ENCODE peak calls at places on chromosome 1, in nine cellular contexts. B, M, V, N, O, W, I, S and L are unnamed samples.

GRCh38 chr1:51877434-51878306 is 857 bp downstream of the NRDC start:
- DNase-seq in I (no peak), S (no peak), N (no peak), O (no peak), W (peak), B (peak), V (peak), M (peak), L (peak)

GRCh38 chr1:44377925-44378784 is 23.1 kb upstream of the ERI3 start:
- DNase-seq in N (peak), W (peak), B (peak), V (peak), S (peak), M (peak), O (no peak), I (peak), L (peak)

GRCh38 chr1:71269823-71270222 is 189.0 kb upstream of the ZRANB2 start:
- DNase-seq in M (no peak), V (no peak), S (no peak), I (no peak), B (no peak), N (no peak), O (no peak), W (no peak), L (no peak)

GRCh38 chr1:221991221-221991620 is 249.3 kb upstream of the DUSP10 start:
- DNase-seq in S (no peak), B (no peak), I (no peak), O (no peak), W (no peak), N (no peak), M (peak), V (no peak), L (no peak)

GRCh38 chr1:51973587-51974474 is 16.7 kb downstream of the RAB3B start:
- DNase-seq in V (no peak), B (no peak), I (peak), S (no peak), W (no peak), M (peak), O (no peak), N (no peak), L (no peak)

GRCh38 chr1:56139786-56140185 is 439.6 kb downstream of the PLPP3 start:
- DNase-seq in V (no peak), N (no peak), I (no peak), S (no peak), M (no peak), W (no peak), B (no peak), O (no peak), L (no peak)

GRCh38 chr1:23825076-23825761 is at the start of gene HMGCL:
- DNase-seq in S (peak), I (peak), W (peak), V (peak), M (peak), O (peak), N (peak), B (peak), L (peak)

GRCh38 chr1:119470958-119471357 is 36.1 kb upstream of the HSD3B1 start:
- DNase-seq in I (no peak), S (no peak), O (no peak), M (no peak), W (no peak), V (no peak), B (no peak), N (no peak), L (no peak)

GRCh38 chr1:112508242-112509004 is at the start of gene WNT2B:
- DNase-seq in W (peak), M (no peak), B (peak), I (no peak), S (no peak), O (no peak), V (peak), N (peak), L (peak)

GRCh38 chr1:94602312-94602711 is 60.8 kb upstream of the F3 start:
- DNase-seq in N (no peak), S (no peak), V (no peak), B (no peak), W (no peak), M (peak), I (no peak), O (no peak), L (peak)

GRCh38 chr1:206739411-206740076 is 31.0 kb upstream of the IL19 start:
- DNase-seq in N (no peak), M (peak), O (no peak), I (no peak), V (no peak), S (no peak), B (no peak), W (no peak), L (peak)

GRCh38 chr1:156665539-156665938 is 11.7 kb downstream of the NES start:
- DNase-seq in V (no peak), B (no peak), S (no peak), N (no peak), O (no peak), M (no peak), I (no peak), W (no peak), L (no peak)

GRCh38 chr1:44655609-44656008 is 18.7 kb downstream of the TMEM53 start:
- DNase-seq in I (no peak), V (no peak), B (peak), W (peak), M (no peak), S (no peak), O (no peak), N (no peak), L (no peak)

GRCh38 chr1:15181564-15181963 is 28.0 kb downstream of the TMEM51 start:
- DNase-seq in N (no peak), O (no peak), M (no peak), B (no peak), I (no peak), W (no peak), S (no peak), V (no peak), L (no peak)

GRCh38 chr1:205248793-205249601 is 21.3 kb downstream of the TMCC2 start:
- DNase-seq in I (no peak), N (no peak), S (peak), V (peak), B (peak), W (peak), M (peak), O (no peak), L (no peak)

GRCh38 chr1:197933016-197933415 is 15.8 kb downstream of the LHX9 start:
- DNase-seq in O (no peak), W (no peak), V (no peak), N (no peak), S (no peak), I (no peak), B (no peak), M (no peak), L (no peak)

GRCh38 chr1:233668725-233669294 is 54.9 kb downstream of the KCNK1 start:
- DNase-seq in W (peak), I (peak), M (peak), N (no peak), V (no peak), S (no peak), B (no peak), O (no peak), L (no peak)

GRCh38 chr1:226737819-226738420 is 1.2 kb downstream of the ITPKB start:
- DNase-seq in W (peak), I (no peak), V (peak), O (no peak), N (no peak), M (peak), B (peak), S (no peak), L (peak)

GRCh38 chr1:101237229-101237837 is 514 bp downstream of the S1PR1 start:
- DNase-seq in W (peak), N (no peak), S (peak), O (no peak), M (peak), I (no peak), V (no peak), B (peak), L (no peak)

GRCh38 chr1:51119331-51119730 is 17.3 kb downstream of the C1orf185 start:
- DNase-seq in O (no peak), W (no peak), N (no peak), V (no peak), S (no peak), M (no peak), B (no peak), I (no peak), L (no peak)

GRCh38 chr1:109718495-109718894 is 6.4 kb downstream of the GSTM5 start:
- DNase-seq in I (peak), S (no peak), W (peak), O (no peak), M (peak), B (no peak), N (no peak), V (no peak), L (no peak)

GRCh38 chr1:6700853-6701436 is 671 bp downstream of the DNAJC11 start:
- DNase-seq in I (no peak), O (no peak), N (no peak), V (no peak), B (peak), W (no peak), M (no peak), S (no peak), L (peak)

GRCh38 chr1:109089242-109090015 is 1.1 kb upstream of the TMEM167B start:
- DNase-seq in W (peak), S (no peak), I (peak), B (peak), V (peak), O (no peak), N (no peak), M (peak), L (peak)

GRCh38 chr1:209497729-209498128 is 85.8 kb upstream of the CAMK1G start:
- DNase-seq in M (no peak), I (no peak), V (no peak), W (no peak), S (no peak), N (no peak), B (no peak), O (no peak), L (peak)

GRCh38 chr1:25550683-25551310 is 7.4 kb downstream of the LDLRAP1 start:
- DNase-seq in V (no peak), I (no peak), M (peak), W (peak), O (no peak), B (no peak), N (no peak), S (no peak), L (no peak)

GRCh38 chr1:53804791-53805505 is 33.1 kb downstream of the NDC1 start:
- DNase-seq in I (no peak), O (no peak), M (peak), V (no peak), N (no peak), W (no peak), S (no peak), B (no peak), L (no peak)
- TF ChIP-seq CTCF in I (no peak), O (no peak), M (no peak), V (no peak), N (no peak), W (no peak), S (no peak), B (no peak), L (no peak)

GRCh38 chr1:199297901-199298300 is 659.1 kb downstream of the PTPRC start:
- DNase-seq in V (no peak), S (no peak), N (no peak), W (peak), O (no peak), M (no peak), B (no peak), I (no peak), L (no peak)
- TF ChIP-seq CTCF in V (no peak), S (no peak), N (no peak), W (no peak), O (no peak), M (no peak), B (no peak), I (no peak), L (no peak)

GRCh38 chr1:31704261-31705079 is 653 bp upstream of the COL16A1 start:
- DNase-seq in S (no peak), W (no peak), V (no peak), M (peak), N (no peak), B (no peak), O (no peak), I (no peak), L (no peak)

GRCh38 chr1:31703431-31704260 is at the start of gene COL16A1:
- DNase-seq in B (peak), V (peak), I (no peak), S (no peak), N (no peak), W (no peak), M (peak), O (peak), L (no peak)

GRCh38 chr1:31702836-31703404 is 897 bp downstream of the COL16A1 start:
- DNase-seq in N (no peak), O (no peak), B (no peak), V (no peak), W (no peak), M (peak), I (no peak), S (no peak), L (no peak)

GRCh38 chr1:31706384-31707058 is 2.7 kb upstream of the COL16A1 start:
- DNase-seq in S (no peak), V (no peak), W (no peak), I (no peak), B (no peak), M (peak), N (no peak), O (no peak), L (no peak)

DNA sequence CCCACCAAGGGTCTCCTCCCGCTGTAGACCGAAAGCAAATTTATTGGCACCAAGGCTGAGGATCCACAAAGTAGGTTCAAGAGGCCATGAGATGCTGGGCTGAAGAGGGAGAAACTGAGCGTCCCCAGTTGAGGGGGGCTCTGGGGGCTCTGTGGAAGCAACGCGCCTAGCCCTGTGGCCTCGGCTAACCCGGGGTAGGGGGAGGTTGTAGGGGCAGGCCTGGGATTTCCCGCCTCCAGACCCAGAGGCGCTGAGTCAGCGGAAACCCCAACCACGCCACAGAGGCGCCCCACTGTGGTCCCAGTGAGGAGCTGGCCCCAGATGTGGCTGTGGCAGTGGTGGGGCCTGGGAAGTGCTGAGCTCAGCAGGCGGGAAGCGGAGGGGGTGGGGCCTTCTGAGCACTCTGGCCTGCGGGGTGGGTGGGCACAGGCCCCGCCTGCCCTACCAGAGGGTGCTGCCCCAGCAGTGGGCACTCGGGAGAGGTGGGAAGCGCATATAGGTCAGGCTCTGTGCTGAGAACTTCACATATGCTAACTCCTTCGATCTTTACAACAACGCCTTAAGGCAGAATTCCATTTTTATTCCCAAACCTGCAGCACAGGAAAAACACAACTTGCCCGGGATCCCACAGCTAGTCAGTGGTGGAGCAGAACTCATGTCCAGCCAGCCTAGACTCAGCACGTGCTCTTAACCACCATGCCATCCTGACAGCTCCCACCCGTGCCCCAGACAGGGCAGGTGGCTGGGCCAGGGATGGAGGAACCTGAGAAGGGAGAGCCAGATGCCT is 1.5 kb upstream of the COL16A1 start:
- DNase-seq in V (peak), W (no peak), N (peak), I (no peak), M (peak), B (peak), S (no peak), O (peak), L (peak)
- TF ChIP-seq CTCF in V (peak), W (peak), N (no peak), I (peak), M (peak), B (peak), S (peak), O (peak), L (no peak)

DNA sequence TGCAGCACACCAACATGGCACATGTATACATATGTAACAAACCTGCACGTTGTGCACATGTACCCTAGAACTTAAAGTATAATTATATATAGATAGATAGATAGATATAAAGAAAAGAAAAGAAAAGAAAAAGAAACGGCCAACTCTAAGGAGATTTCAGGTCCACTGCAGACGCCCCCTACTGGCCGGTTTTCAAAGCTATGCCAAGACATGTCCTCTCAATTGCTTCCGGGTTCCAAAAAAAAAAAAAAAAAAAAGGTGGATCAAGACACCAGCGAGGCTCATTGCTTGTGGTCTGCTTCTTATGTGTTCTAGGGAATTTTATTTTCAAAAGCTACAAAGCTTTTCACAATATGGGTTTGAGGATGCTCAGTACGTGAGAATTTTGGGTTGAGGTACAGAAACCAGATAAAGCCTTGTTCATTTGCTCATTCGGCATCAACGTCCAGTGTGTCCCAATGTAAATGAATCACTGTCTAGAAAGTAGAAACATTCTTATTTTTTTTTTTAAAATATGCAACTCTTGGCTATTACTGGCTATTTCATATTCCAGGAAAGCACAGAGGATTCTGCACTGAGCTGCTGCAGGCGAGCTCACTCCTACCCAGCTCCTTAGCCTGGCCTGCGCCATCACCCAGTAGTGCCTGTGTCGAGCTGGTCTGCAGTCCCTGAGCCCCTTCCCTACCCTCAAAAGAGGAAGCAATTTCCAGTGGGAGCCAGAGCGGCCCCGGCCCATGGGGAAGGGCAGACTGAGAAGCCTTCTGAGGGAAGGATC is 643.0 kb downstream of the KIF26B start:
- DNase-seq in V (no peak), W (no peak), N (no peak), I (peak), S (no peak), O (peak), B (peak), M (no peak), L (no peak)
- TF ChIP-seq CTCF in V (peak), W (peak), N (no peak), I (peak), S (peak), O (peak), B (peak), M (peak), L (peak)

DNA sequence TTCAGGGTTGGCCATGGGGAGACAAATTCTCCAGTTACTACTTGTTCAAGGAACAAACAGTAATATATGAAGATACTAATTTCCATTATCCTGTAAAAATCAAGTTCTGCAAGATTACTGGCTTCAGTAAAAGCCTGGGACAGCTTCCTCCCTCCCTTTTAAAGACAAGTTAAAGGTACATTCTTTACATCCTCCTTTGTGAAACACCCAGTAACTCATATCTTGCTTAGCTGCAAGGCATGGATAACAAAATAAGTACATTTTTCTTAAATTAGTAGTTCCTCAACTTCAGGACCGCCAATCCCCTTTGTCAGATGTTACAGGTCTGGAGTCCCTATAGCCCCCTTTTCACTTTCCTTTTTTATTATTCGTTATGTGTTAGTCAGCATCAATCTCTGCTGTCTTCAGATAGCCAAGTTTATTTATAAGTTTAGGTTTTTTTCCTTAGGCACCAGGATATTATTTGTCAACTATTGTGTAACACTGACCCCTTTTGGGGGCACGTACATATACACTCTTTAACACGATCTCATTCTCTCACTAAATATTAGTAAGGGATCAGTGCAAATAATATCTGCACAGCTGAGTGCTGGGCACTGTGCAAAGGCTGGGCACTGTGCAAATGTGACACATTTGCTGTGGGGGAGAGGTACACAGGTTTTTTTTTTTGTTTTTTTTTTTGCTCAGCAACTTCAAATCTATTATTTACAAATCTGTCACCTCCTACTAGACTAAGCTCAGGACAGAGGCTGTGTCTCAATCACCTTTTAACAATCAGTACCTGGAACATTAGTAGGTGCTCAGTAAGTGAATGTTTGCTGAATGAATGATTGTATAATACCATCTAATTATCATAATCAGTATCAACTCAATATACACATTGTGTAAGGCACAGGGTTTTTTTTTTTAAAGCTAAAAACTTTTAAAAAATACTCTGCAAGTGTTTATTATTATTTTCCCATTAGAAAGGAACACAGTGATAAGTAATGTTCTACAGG is 9.6 kb downstream of the ERRFI1 start:
- DNase-seq in I (no peak), W (no peak), V (no peak), M (no peak), B (no peak), O (no peak), N (no peak), S (no peak), L (no peak)
- TF ChIP-seq CTCF in I (no peak), W (peak), V (peak), M (peak), B (no peak), O (no peak), N (no peak), S (no peak), L (peak)

DNA sequence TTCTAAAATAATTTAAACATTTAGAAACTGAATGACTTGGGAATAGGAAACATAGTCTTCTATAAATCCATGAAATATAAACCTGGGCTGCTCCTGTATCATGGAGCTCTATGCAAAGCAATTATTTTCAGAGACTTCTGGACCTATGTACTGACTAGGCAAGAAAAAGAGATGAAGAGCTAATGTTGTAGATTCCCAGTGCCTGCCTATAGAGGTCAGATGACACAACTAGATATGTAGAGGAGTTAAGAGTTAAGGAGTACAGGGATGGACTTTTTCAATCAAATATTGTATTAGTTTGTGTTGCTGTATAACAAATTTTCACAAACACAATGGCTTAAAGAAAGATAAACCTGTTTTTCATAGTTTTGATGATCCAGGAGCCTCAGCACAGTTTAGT is 1434.5 kb downstream of the KCNT2 start:
- DNase-seq in M (no peak), I (no peak), O (no peak), B (no peak), V (no peak), W (no peak), S (no peak), N (no peak), L (no peak)
- TF ChIP-seq CTCF in M (no peak), I (no peak), O (no peak), B (no peak), V (no peak), W (no peak), S (no peak), N (no peak), L (peak)

DNA sequence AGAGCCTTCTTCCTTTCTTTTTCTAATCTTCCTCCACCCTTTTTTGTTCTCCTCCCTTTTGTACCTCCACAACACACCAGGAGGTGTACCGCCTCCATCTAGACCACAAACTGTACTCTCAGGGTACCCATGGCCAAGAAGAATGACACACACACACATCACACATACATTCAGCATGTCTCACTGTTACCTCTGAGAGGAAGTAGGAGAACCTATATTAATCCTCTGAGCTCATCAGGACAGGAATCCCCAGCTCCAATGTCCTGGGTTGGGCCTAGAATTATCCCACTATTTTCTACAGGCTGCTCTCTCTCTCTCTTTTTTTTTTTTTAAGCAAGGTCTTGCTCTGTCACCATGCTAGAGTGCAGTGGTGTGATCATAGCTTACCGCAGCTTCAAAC is 36.7 kb downstream of the ATP2B4 start:
- DNase-seq in O (no peak), I (peak), S (peak), N (no peak), V (no peak), M (peak), B (no peak), W (peak), L (no peak)
- TF ChIP-seq CTCF in O (no peak), I (no peak), S (peak), N (no peak), V (no peak), M (peak), B (no peak), W (no peak), L (no peak)